ENCODE peak calls at places on chromosomes 7 and 10, in four cellular contexts. One of them, this sample, is unnamed. For H3K4me1, the result is how much of the 10 kb centered on the place peaks cover.

GRCh38 chr10:72792288-72792687 is 100.3 kb downstream of the MCU start:
- DNase-seq in left lung: no peak
- DNase-seq in uterus: no peak
- DNase-seq in CD8-positive, alpha-beta T cell: no peak
- DNase-seq in this sample: no peak

GRCh38 chr7:102412548-102412947 is 16.4 kb downstream of the PRKRIP1 start:
- DNase-seq in left lung: no peak
- DNase-seq in uterus: peak
- DNase-seq in CD8-positive, alpha-beta T cell: peak
- DNase-seq in this sample: no peak

GRCh38 chr10:1203704-1204103 is 147.5 kb downstream of the WDR37 start:
- DNase-seq in left lung: no peak
- DNase-seq in uterus: no peak
- DNase-seq in CD8-positive, alpha-beta T cell: no peak
- DNase-seq in this sample: no peak

GRCh38 chr7:142669074-142669654 is 80.1 kb upstream of the PRSS1 start:
- DNase-seq in left lung: no peak
- DNase-seq in uterus: no peak
- DNase-seq in CD8-positive, alpha-beta T cell: no peak
- DNase-seq in this sample: no peak

GRCh38 chr10:125092564-125093031 is 67.8 kb downstream of the CTBP2 start:
- DNase-seq in left lung: peak
- DNase-seq in uterus: no peak
- DNase-seq in CD8-positive, alpha-beta T cell: no peak
- DNase-seq in this sample: no peak

GRCh38 chr10:90167174-90168064 is 466.0 kb downstream of the KIF20B start:
- DNase-seq in left lung: no peak
- DNase-seq in uterus: no peak
- DNase-seq in CD8-positive, alpha-beta T cell: no peak
- DNase-seq in this sample: no peak

GRCh38 chr7:151316896-151317295 is 24.7 kb upstream of the NUB1 start:
- DNase-seq in left lung: no peak
- DNase-seq in uterus: no peak
- DNase-seq in CD8-positive, alpha-beta T cell: no peak
- DNase-seq in this sample: no peak

GRCh38 chr7:155412416-155413253 is 45.3 kb upstream of the EN2 start:
- DNase-seq in left lung: peak
- DNase-seq in uterus: no peak
- DNase-seq in CD8-positive, alpha-beta T cell: peak
- DNase-seq in this sample: no peak

GRCh38 chr7:77811895-77812685 is 13.5 kb downstream of the PHTF2 start:
- DNase-seq in left lung: no peak
- DNase-seq in uterus: no peak
- DNase-seq in CD8-positive, alpha-beta T cell: no peak
- DNase-seq in this sample: no peak

GRCh38 chr7:102985176-102985783 is 72.5 kb downstream of the LRRC17 start:
- DNase-seq in left lung: no peak
- DNase-seq in uterus: no peak
- DNase-seq in CD8-positive, alpha-beta T cell: no peak
- DNase-seq in this sample: no peak

GRCh38 chr7:11552676-11553075 is 279.3 kb downstream of the THSD7A start:
- DNase-seq in left lung: no peak
- DNase-seq in uterus: no peak
- DNase-seq in CD8-positive, alpha-beta T cell: no peak
- DNase-seq in this sample: no peak

GRCh38 chr7:2558620-2559282 is at the start of gene IQCE:
- DNase-seq in left lung: peak
- DNase-seq in uterus: peak
- DNase-seq in CD8-positive, alpha-beta T cell: peak
- DNase-seq in this sample: no peak

GRCh38 chr7:13457790-13458189 is 531.7 kb downstream of the ETV1 start:
- DNase-seq in left lung: no peak
- DNase-seq in uterus: no peak
- DNase-seq in CD8-positive, alpha-beta T cell: no peak
- DNase-seq in this sample: no peak

GRCh38 chr7:43621729-43622448 is 39.0 kb downstream of the STK17A start:
- DNase-seq in left lung: no peak
- DNase-seq in uterus: no peak
- DNase-seq in CD8-positive, alpha-beta T cell: no peak
- DNase-seq in this sample: no peak

GRCh38 chr10:17022399-17022798 is 107.2 kb downstream of the CUBN start:
- DNase-seq in left lung: no peak
- DNase-seq in uterus: peak
- DNase-seq in CD8-positive, alpha-beta T cell: no peak
- DNase-seq in this sample: no peak

GRCh38 chr10:127090135-127090534 is 106.3 kb downstream of the INSYN2A start:
- DNase-seq in left lung: no peak
- DNase-seq in uterus: no peak
- DNase-seq in CD8-positive, alpha-beta T cell: no peak
- DNase-seq in this sample: no peak

GRCh38 chr10:13961096-13961495 is 369.6 kb downstream of the FRMD4A start:
- DNase-seq in left lung: no peak
- DNase-seq in uterus: no peak
- DNase-seq in CD8-positive, alpha-beta T cell: no peak
- DNase-seq in this sample: no peak

GRCh38 chr7:24299192-24299591 is 15.2 kb downstream of the NPY start:
- DNase-seq in left lung: no peak
- DNase-seq in uterus: no peak
- DNase-seq in CD8-positive, alpha-beta T cell: no peak
- DNase-seq in this sample: no peak

GRCh38 chr7:1042161-1042833 is 2.0 kb upstream of the GPR146 start:
- DNase-seq in left lung: no peak
- DNase-seq in uterus: no peak
- DNase-seq in CD8-positive, alpha-beta T cell: peak
- DNase-seq in this sample: no peak

DNA sequence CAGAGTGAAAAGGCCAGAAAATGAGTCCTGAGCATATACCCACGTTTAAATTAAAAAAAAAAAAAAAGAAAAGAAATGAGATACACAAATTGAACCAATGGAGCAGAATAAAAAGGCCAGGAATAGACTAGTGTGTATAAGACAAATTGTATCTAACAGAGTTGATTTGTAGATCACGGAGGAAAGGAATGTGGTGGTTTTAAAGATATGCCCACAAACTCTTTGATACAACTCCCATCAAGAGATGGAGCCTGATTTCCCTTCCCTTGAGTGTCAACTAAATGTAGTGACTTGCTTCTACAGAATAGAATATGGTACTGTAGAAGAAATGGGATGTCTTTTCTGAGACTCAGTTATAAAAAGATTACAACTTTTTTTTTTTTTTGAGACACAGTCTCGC is 10.4 kb downstream of the SYPL1 start:
- DNase-seq in left lung: no peak
- DNase-seq in uterus: no peak
- DNase-seq in CD8-positive, alpha-beta T cell: no peak
- DNase-seq in this sample: no peak
- H3K4me1 ChIP-seq in left lung: under half
- H3K4me1 ChIP-seq in uterus: under half
- H3K4me1 ChIP-seq in CD8-positive, alpha-beta T cell: under half
- H3K4me1 ChIP-seq in this sample: half or more

DNA sequence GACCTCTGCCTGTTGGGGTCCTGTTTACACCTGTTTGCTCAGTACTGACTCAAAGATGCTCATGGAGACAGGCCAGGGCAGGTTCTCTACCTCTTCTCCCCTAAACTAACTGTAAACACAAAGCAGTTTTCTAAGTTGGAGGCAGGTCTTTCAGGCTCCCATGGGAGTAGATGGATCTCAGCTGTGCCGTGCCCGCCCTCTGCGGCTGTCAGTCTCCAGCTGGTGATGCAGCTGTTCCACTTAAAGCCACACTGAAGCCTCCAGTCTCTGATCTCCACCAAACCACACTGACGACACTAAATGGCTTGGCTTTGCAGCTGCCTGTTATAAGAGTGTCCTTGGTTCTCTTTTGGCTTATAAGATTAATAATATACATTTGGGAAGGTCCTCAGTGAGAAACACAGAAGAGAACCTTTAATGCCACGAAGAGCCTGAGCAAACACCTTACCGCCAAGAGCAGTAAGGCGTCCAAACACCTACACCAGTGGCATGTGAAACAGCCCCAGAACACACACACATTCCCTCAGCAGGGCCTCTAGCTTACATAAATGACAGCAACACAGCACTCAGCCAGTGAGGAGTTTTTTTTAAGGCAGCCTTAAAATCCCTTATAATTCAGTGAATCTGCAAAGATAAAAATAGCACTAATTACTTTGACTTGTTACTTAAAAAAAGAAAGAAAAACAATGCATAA is 60.4 kb upstream of the KCNIP2 start:
- DNase-seq in left lung: no peak
- DNase-seq in uterus: no peak
- DNase-seq in CD8-positive, alpha-beta T cell: no peak
- DNase-seq in this sample: no peak
- H3K4me1 ChIP-seq in left lung: under half
- H3K4me1 ChIP-seq in uterus: under half
- H3K4me1 ChIP-seq in CD8-positive, alpha-beta T cell: under half
- H3K4me1 ChIP-seq in this sample: under half

GRCh38 chr10:110410329-110411046 is 87.2 kb upstream of the DUSP5 start:
- DNase-seq in left lung: peak
- DNase-seq in uterus: peak
- DNase-seq in CD8-positive, alpha-beta T cell: no peak
- DNase-seq in this sample: no peak

GRCh38 chr10:110409926-110410325 is 87.8 kb upstream of the DUSP5 start:
- DNase-seq in left lung: no peak
- DNase-seq in uterus: no peak
- DNase-seq in CD8-positive, alpha-beta T cell: no peak
- DNase-seq in this sample: no peak

GRCh38 chr10:110408203-110408871 is 89.4 kb upstream of the DUSP5 start:
- DNase-seq in left lung: no peak
- DNase-seq in uterus: no peak
- DNase-seq in CD8-positive, alpha-beta T cell: no peak
- DNase-seq in this sample: no peak

GRCh38 chr10:110408943-110409342 is 88.8 kb upstream of the DUSP5 start:
- DNase-seq in left lung: no peak
- DNase-seq in uterus: no peak
- DNase-seq in CD8-positive, alpha-beta T cell: no peak
- DNase-seq in this sample: no peak

GRCh38 chr10:110409488-110409887 is 88.2 kb upstream of the DUSP5 start:
- DNase-seq in left lung: no peak
- DNase-seq in uterus: no peak
- DNase-seq in CD8-positive, alpha-beta T cell: no peak
- DNase-seq in this sample: no peak
- H3K4me1 ChIP-seq in left lung: under half
- H3K4me1 ChIP-seq in uterus: under half
- H3K4me1 ChIP-seq in CD8-positive, alpha-beta T cell: under half
- H3K4me1 ChIP-seq in this sample: half or more

GRCh38 chr10:27719052-27719451 is 26.6 kb downstream of the MKX start:
- DNase-seq in left lung: no peak
- DNase-seq in uterus: no peak
- DNase-seq in CD8-positive, alpha-beta T cell: no peak
- DNase-seq in this sample: no peak
- H3K4me1 ChIP-seq in left lung: under half
- H3K4me1 ChIP-seq in uterus: under half
- H3K4me1 ChIP-seq in CD8-positive, alpha-beta T cell: under half
- H3K4me1 ChIP-seq in this sample: under half

GRCh38 chr10:100745882-100746412 is 565 bp downstream of the PAX2 start:
- DNase-seq in left lung: no peak
- DNase-seq in uterus: no peak
- DNase-seq in CD8-positive, alpha-beta T cell: no peak
- DNase-seq in this sample: no peak

GRCh38 chr10:100747826-100748231 is 2.4 kb downstream of the PAX2 start:
- DNase-seq in left lung: no peak
- DNase-seq in uterus: no peak
- DNase-seq in CD8-positive, alpha-beta T cell: no peak
- DNase-seq in this sample: no peak

GRCh38 chr10:100747061-100747825 is 1.9 kb downstream of the PAX2 start:
- DNase-seq in left lung: no peak
- DNase-seq in uterus: no peak
- DNase-seq in CD8-positive, alpha-beta T cell: no peak
- DNase-seq in this sample: no peak

GRCh38 chr10:100744980-100745881 is at the start of gene PAX2:
- DNase-seq in left lung: no peak
- DNase-seq in uterus: no peak
- DNase-seq in CD8-positive, alpha-beta T cell: no peak
- DNase-seq in this sample: no peak

DNA sequence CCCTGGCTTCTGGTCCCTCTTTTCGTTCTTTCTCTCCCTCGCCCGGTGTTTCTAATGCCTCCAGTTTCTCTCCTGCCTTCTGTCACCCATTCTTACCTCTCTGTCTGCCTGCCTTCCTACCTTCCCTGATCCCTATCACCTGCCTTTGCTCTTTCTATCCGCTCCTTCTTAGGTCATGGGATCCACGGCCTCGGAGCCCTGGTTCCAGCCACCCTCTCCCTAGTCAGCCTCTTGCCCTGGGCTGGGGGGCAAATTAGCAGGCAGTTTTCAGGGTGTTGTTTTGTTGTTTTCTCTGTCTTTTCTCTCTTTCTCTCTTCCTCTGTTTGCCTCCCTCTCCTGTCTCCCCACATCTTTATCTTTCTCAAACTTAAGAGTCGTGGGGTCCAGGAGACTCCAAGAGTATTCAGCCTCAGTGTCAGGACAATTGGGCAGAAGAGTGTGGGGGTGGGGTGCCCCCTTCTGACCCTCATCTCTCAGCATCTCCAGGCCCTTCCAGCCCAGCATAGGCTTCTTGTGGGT is 1.1 kb downstream of the PAX2 start:
- DNase-seq in left lung: no peak
- DNase-seq in uterus: no peak
- DNase-seq in CD8-positive, alpha-beta T cell: no peak
- DNase-seq in this sample: no peak
- H3K4me1 ChIP-seq in left lung: half or more
- H3K4me1 ChIP-seq in uterus: under half
- H3K4me1 ChIP-seq in CD8-positive, alpha-beta T cell: half or more
- H3K4me1 ChIP-seq in this sample: half or more

GRCh38 chr7:108570146-108570755 is 577 bp downstream of the DNAJB9 start:
- DNase-seq in left lung: peak
- DNase-seq in uterus: no peak
- DNase-seq in CD8-positive, alpha-beta T cell: peak
- DNase-seq in this sample: no peak
- H3K4me1 ChIP-seq in left lung: half or more
- H3K4me1 ChIP-seq in uterus: under half
- H3K4me1 ChIP-seq in CD8-positive, alpha-beta T cell: under half
- H3K4me1 ChIP-seq in this sample: under half

GRCh38 chr7:92720604-92721350 is 115.6 kb downstream of the CDK6 start:
- DNase-seq in left lung: no peak
- DNase-seq in uterus: no peak
- DNase-seq in CD8-positive, alpha-beta T cell: no peak
- DNase-seq in this sample: no peak
- H3K4me1 ChIP-seq in left lung: under half
- H3K4me1 ChIP-seq in uterus: under half
- H3K4me1 ChIP-seq in CD8-positive, alpha-beta T cell: under half
- H3K4me1 ChIP-seq in this sample: under half

GRCh38 chr10:7475046-7475860 is 64.4 kb upstream of the SFMBT2 start:
- DNase-seq in left lung: no peak
- DNase-seq in uterus: peak
- DNase-seq in CD8-positive, alpha-beta T cell: no peak
- DNase-seq in this sample: no peak
- H3K4me1 ChIP-seq in left lung: under half
- H3K4me1 ChIP-seq in uterus: under half
- H3K4me1 ChIP-seq in CD8-positive, alpha-beta T cell: under half
- H3K4me1 ChIP-seq in this sample: under half

GRCh38 chr10:43573250-43574034 is 974 bp downstream of the ZNF239 start:
- DNase-seq in left lung: no peak
- DNase-seq in uterus: no peak
- DNase-seq in CD8-positive, alpha-beta T cell: no peak
- DNase-seq in this sample: no peak
- H3K4me1 ChIP-seq in left lung: under half
- H3K4me1 ChIP-seq in uterus: under half
- H3K4me1 ChIP-seq in CD8-positive, alpha-beta T cell: under half
- H3K4me1 ChIP-seq in this sample: under half

This sample was measured in esophagus squamous epithelium.